ENCODE peak calls at places on chromosomes 11 and 22, in ten cellular contexts. L, B, Z, D, F, S, I, G, A and E are unnamed samples.

GRCh38 chr11:132332521-132332920 is 962.1 kb downstream of the NTM start:
- DNase-seq in Z (no peak), B (no peak), S (no peak), F (no peak), I (no peak), A (no peak), G (no peak), D (no peak), L (no peak), E (no peak)

GRCh38 chr22:43228330-43228729 is 41.4 kb upstream of the TTLL12 start:
- DNase-seq in S (no peak), A (no peak), L (no peak), Z (peak), F (peak), G (peak), D (no peak), I (no peak), B (peak), E (peak)

GRCh38 chr11:69718147-69718546 is 14.3 kb upstream of the FGF19 start:
- DNase-seq in D (no peak), B (peak), L (no peak), F (no peak), I (no peak), G (peak), Z (peak), A (peak), S (peak), E (no peak)

GRCh38 chr11:72519220-72519881 is 85.0 kb upstream of the CLPB start:
- DNase-seq in F (peak), D (no peak), G (no peak), I (peak), Z (no peak), L (no peak), B (no peak), S (no peak), A (no peak), E (no peak)

GRCh38 chr22:37633082-37633692 is 6.3 kb upstream of the SH3BP1 start:
- DNase-seq in Z (no peak), G (no peak), S (peak), F (no peak), B (no peak), A (peak), I (no peak), D (no peak), L (no peak), E (no peak)

GRCh38 chr11:74221816-74222215 is 50.7 kb downstream of the PPME1 start:
- DNase-seq in F (peak), L (no peak), I (no peak), B (no peak), Z (no peak), D (no peak), S (no peak), A (no peak), G (no peak), E (no peak)

GRCh38 chr22:25843660-25844275 is 101.8 kb downstream of the MYO18B start:
- DNase-seq in I (no peak), B (no peak), L (no peak), S (no peak), A (no peak), G (no peak), D (no peak), F (no peak), Z (no peak), E (no peak)

GRCh38 chr11:67033661-67034166 is 10.8 kb downstream of the SYT12 start:
- DNase-seq in S (no peak), B (no peak), A (no peak), Z (peak), D (no peak), G (peak), I (peak), L (no peak), F (peak), E (no peak)

GRCh38 chr11:116500002-116500832 is 272.6 kb downstream of the BUD13 start:
- DNase-seq in L (no peak), Z (no peak), I (no peak), B (no peak), F (no peak), G (no peak), A (no peak), S (no peak), D (no peak), E (no peak)

GRCh38 chr11:3959015-3959917 is 103.8 kb downstream of the STIM1 start:
- DNase-seq in S (no peak), B (peak), D (no peak), Z (peak), I (no peak), A (no peak), L (no peak), F (peak), G (peak), E (no peak)
- TF ChIP-seq CTCF in S (no peak), B (peak), D (peak), Z (peak), I (no peak), A (peak), L (no peak), F (peak), G (peak), E (peak)

DNA sequence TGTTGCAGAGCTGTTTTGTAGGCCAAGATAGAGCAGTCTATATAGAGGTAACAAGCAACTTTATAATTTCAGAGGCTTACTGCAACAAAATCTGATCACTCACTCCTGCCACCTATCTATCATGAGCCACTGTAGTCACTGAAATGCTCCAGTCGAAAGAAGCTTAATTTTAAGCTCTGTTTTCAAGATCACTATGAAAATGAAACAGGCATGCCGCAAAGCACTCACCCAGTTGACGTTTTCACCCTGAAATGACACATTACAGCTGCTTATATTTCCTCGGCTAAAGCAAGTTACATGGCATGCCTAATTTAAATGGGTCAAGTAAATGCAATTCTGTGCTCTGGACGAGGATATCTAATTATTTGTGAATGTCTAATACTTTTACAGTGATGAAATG is 616.3 kb downstream of the FAM181B start:
- DNase-seq in G (no peak), L (no peak), F (no peak), S (no peak), A (no peak), B (no peak), Z (no peak), I (no peak), D (peak), E (no peak)
- TF ChIP-seq CTCF in G (no peak), L (no peak), F (no peak), S (no peak), A (no peak), B (no peak), Z (no peak), I (no peak), D (no peak), E (no peak)

DNA sequence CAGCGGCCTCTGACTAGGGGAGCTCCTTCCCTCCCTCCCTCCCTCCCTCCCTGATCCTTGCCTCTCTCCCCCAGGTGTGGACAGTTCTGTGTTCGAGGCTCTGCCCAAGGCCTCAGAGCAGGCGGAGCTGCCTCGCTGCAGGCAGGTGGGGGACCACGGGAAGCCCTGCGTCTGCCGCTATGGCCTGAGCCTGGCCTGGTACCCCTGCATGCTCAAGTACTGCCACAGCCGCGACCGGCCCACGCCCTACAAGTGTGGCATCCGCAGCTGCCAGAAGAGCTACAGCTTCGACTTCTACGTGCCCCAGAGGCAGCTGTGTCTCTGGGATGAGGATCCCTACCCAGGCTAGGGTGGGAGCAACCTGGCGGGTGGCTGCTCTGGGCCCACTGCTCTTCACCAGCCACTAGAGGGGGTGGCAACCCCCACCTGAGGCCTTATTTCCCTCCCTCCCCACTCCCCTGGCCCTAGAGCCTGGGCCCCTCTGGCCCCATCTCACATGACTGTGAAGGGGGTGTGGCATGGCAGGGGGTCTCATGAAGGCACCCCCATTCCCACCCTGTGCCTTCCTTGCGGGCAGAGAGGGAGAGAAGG is 11.1 kb upstream of the POU2F3 start:
- DNase-seq in G (no peak), B (peak), I (no peak), S (no peak), F (no peak), A (no peak), L (no peak), D (no peak), Z (no peak), E (no peak)
- TF ChIP-seq CTCF in G (no peak), B (peak), I (peak), S (no peak), F (peak), A (no peak), L (no peak), D (peak), Z (peak), E (no peak)

GRCh38 chr22:28151241-28151640 is 232.2 kb upstream of the PITPNB start:
- DNase-seq in A (no peak), Z (no peak), D (no peak), I (no peak), B (no peak), S (no peak), F (no peak), G (no peak), L (no peak), E (no peak)
- TF ChIP-seq CTCF in A (no peak), Z (no peak), D (no peak), I (no peak), B (no peak), S (no peak), F (no peak), G (no peak), L (no peak), E (no peak)

GRCh38 chr11:115385211-115385610 is 119.0 kb downstream of the CADM1 start:
- DNase-seq in D (no peak), G (no peak), B (no peak), L (no peak), Z (no peak), F (no peak), I (no peak), A (no peak), S (no peak), E (no peak)

GRCh38 chr11:115377882-115378296 is 126.3 kb downstream of the CADM1 start:
- DNase-seq in B (no peak), Z (no peak), L (no peak), A (no peak), G (no peak), I (no peak), S (no peak), F (no peak), D (no peak), E (no peak)

GRCh38 chr11:115379528-115379927 is 124.7 kb downstream of the CADM1 start:
- DNase-seq in B (no peak), I (no peak), S (no peak), Z (no peak), F (no peak), G (no peak), A (no peak), L (no peak), D (no peak), E (no peak)

GRCh38 chr11:115384236-115384635 is 120.0 kb downstream of the CADM1 start:
- DNase-seq in Z (no peak), S (no peak), D (no peak), L (no peak), I (no peak), F (no peak), B (no peak), A (no peak), G (no peak), E (no peak)

DNA sequence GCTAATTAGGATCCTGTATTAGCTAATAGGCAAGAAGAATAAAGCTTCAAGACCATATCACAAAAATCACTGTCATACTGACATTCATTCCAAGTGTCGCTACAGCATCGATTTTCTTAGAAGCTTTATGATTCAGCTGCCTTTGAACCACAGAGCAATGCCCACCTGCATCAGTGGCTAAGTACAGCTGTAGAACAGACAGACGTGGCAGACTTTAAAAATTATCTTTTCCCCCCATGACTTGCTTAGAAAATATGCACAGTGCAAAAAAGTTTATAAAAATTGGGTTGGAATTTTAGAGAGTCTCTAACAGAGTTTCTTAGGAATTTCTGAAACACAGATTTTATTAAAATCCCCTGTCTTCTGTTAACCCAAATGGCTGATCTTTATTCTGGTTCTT is 120.8 kb downstream of the CADM1 start:
- DNase-seq in Z (no peak), I (no peak), S (no peak), D (no peak), G (no peak), A (no peak), B (no peak), L (no peak), F (no peak), E (no peak)
- TF ChIP-seq CTCF in Z (no peak), I (no peak), S (no peak), D (no peak), G (no peak), A (no peak), B (no peak), L (no peak), F (no peak), E (no peak)

DNA sequence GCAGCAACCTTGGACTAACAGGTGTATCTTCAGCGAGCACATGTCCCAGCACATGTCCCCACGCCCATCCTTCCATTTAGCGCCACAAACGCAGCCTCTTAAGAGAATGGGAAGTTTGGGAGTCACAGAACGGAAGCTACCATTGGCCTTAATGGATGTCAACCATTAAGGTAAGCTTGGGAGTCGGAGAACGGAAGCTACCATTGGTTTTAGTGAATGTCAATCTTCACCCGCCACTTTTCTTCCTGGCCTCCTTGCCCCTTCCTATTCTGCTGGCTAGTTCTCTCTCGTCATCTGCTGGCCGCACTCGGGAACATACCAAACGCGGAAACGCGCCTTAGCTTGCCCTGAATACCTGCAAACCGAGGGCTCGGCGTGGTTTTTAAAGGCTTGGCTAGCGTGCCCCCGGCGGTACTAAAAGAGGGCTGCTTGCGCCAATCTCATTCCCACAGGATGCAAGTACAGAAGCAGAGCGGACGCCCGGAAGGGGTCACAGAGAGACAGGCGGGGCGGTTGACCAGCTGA is 24.3 kb downstream of the GLYATL1 start:
- DNase-seq in D (no peak), F (peak), A (no peak), G (peak), L (no peak), B (peak), S (no peak), Z (peak), I (peak), E (no peak)
- TF ChIP-seq CTCF in D (no peak), F (peak), A (no peak), G (peak), L (no peak), B (peak), S (no peak), Z (peak), I (peak), E (no peak)